ENCODE peak calls at places on chromosome 15, in six cellular contexts. One of them, this sample, is unnamed. For H3K27me3 and H3K9me3, the result is how much of the 10 kb centered on the place peaks cover.

GRCh38 chr15:83581381-83581780 is 72.5 kb upstream of the ADAMTSL3 start:
- DNase-seq in HCT116: no peak
- DNase-seq in GM23248: no peak
- DNase-seq in transverse colon: no peak
- DNase-seq in body of pancreas: no peak
- DNase-seq in esophagus muscularis mucosa: no peak
- DNase-seq in this sample: no peak

GRCh38 chr15:43329222-43329959 is 982 bp downstream of the LCMT2 start:
- DNase-seq in GM23248: peak
- DNase-seq in HCT116: no peak
- DNase-seq in body of pancreas: no peak
- DNase-seq in transverse colon: peak
- DNase-seq in esophagus muscularis mucosa: no peak
- DNase-seq in this sample: no peak

GRCh38 chr15:40043927-40044716 is 5.1 kb upstream of the SRP14 start:
- DNase-seq in transverse colon: no peak
- DNase-seq in esophagus muscularis mucosa: peak
- DNase-seq in HCT116: no peak
- DNase-seq in body of pancreas: no peak
- DNase-seq in GM23248: no peak
- DNase-seq in this sample: no peak

GRCh38 chr15:63339836-63340235 is 41.8 kb downstream of the CA12 start:
- DNase-seq in GM23248: no peak
- DNase-seq in body of pancreas: no peak
- DNase-seq in HCT116: no peak
- DNase-seq in transverse colon: no peak
- DNase-seq in esophagus muscularis mucosa: no peak
- DNase-seq in this sample: no peak

GRCh38 chr15:88890495-88890894 is 4.8 kb downstream of the HAPLN3 start:
- DNase-seq in body of pancreas: no peak
- DNase-seq in esophagus muscularis mucosa: no peak
- DNase-seq in HCT116: no peak
- DNase-seq in transverse colon: no peak
- DNase-seq in GM23248: peak
- DNase-seq in this sample: no peak

GRCh38 chr15:89625716-89626115 is 29.6 kb downstream of the KIF7 start:
- DNase-seq in transverse colon: no peak
- DNase-seq in body of pancreas: no peak
- DNase-seq in esophagus muscularis mucosa: no peak
- DNase-seq in GM23248: no peak
- DNase-seq in HCT116: no peak
- DNase-seq in this sample: no peak

GRCh38 chr15:57667171-57667924 is 39.2 kb upstream of the POLR2M start:
- DNase-seq in esophagus muscularis mucosa: peak
- DNase-seq in body of pancreas: peak
- DNase-seq in transverse colon: no peak
- DNase-seq in HCT116: no peak
- DNase-seq in GM23248: peak
- DNase-seq in this sample: no peak

GRCh38 chr15:44468713-44469385 is 41.4 kb downstream of the CTDSPL2 start:
- DNase-seq in transverse colon: no peak
- DNase-seq in esophagus muscularis mucosa: no peak
- DNase-seq in GM23248: peak
- DNase-seq in body of pancreas: no peak
- DNase-seq in HCT116: peak
- DNase-seq in this sample: no peak

GRCh38 chr15:65032823-65033537 is 3.5 kb upstream of the MTFMT start:
- DNase-seq in HCT116: peak
- DNase-seq in esophagus muscularis mucosa: no peak
- DNase-seq in transverse colon: peak
- DNase-seq in body of pancreas: peak
- DNase-seq in GM23248: peak
- DNase-seq in this sample: peak

GRCh38 chr15:57591237-57591821 is 375 bp upstream of the MYZAP start:
- DNase-seq in GM23248: no peak
- DNase-seq in esophagus muscularis mucosa: no peak
- DNase-seq in HCT116: no peak
- DNase-seq in transverse colon: no peak
- DNase-seq in body of pancreas: peak
- DNase-seq in this sample: no peak

GRCh38 chr15:20340931-20341661 is 200.5 kb downstream of the GOLGA6L6 start:
- DNase-seq in GM23248: no peak
- DNase-seq in HCT116: no peak
- DNase-seq in transverse colon: peak
- DNase-seq in body of pancreas: peak
- DNase-seq in esophagus muscularis mucosa: peak
- DNase-seq in this sample: no peak

GRCh38 chr15:62569460-62570404 is 404.6 kb upstream of the C2CD4B start:
- DNase-seq in body of pancreas: peak
- DNase-seq in HCT116: no peak
- DNase-seq in transverse colon: peak
- DNase-seq in esophagus muscularis mucosa: no peak
- DNase-seq in GM23248: peak
- DNase-seq in this sample: no peak

GRCh38 chr15:88623061-88623460 is 1.9 kb downstream of the AEN start:
- DNase-seq in GM23248: peak
- DNase-seq in HCT116: peak
- DNase-seq in transverse colon: no peak
- DNase-seq in esophagus muscularis mucosa: no peak
- DNase-seq in body of pancreas: no peak
- DNase-seq in this sample: no peak

GRCh38 chr15:56977232-56977631 is 58.8 kb downstream of the TCF12 start:
- DNase-seq in transverse colon: no peak
- DNase-seq in GM23248: no peak
- DNase-seq in esophagus muscularis mucosa: no peak
- DNase-seq in body of pancreas: no peak
- DNase-seq in HCT116: no peak
- DNase-seq in this sample: no peak

GRCh38 chr15:28098360-28098765 is 752 bp downstream of the OCA2 start:
- DNase-seq in body of pancreas: no peak
- DNase-seq in HCT116: no peak
- DNase-seq in transverse colon: no peak
- DNase-seq in esophagus muscularis mucosa: no peak
- DNase-seq in GM23248: no peak
- DNase-seq in this sample: no peak

GRCh38 chr15:28096720-28097431 is 2.2 kb downstream of the OCA2 start:
- DNase-seq in HCT116: no peak
- DNase-seq in esophagus muscularis mucosa: no peak
- DNase-seq in body of pancreas: no peak
- DNase-seq in transverse colon: no peak
- DNase-seq in GM23248: peak
- DNase-seq in this sample: no peak

GRCh38 chr15:28098766-28099554 is at the start of gene OCA2:
- DNase-seq in HCT116: no peak
- DNase-seq in GM23248: peak
- DNase-seq in body of pancreas: peak
- DNase-seq in esophagus muscularis mucosa: no peak
- DNase-seq in transverse colon: peak
- DNase-seq in this sample: no peak

GRCh38 chr15:28096411-28096719 is 2.8 kb downstream of the OCA2 start:
- DNase-seq in body of pancreas: no peak
- DNase-seq in esophagus muscularis mucosa: no peak
- DNase-seq in HCT116: no peak
- DNase-seq in GM23248: no peak
- DNase-seq in transverse colon: no peak
- DNase-seq in this sample: no peak

GRCh38 chr15:28097656-28098359 is 1.3 kb downstream of the OCA2 start:
- DNase-seq in HCT116: no peak
- DNase-seq in body of pancreas: no peak
- DNase-seq in transverse colon: no peak
- DNase-seq in GM23248: no peak
- DNase-seq in esophagus muscularis mucosa: no peak
- DNase-seq in this sample: no peak
- H3K27me3 ChIP-seq in HCT116: under half
- H3K27me3 ChIP-seq in body of pancreas: under half
- H3K27me3 ChIP-seq in transverse colon: half or more
- H3K27me3 ChIP-seq in GM23248: under half
- H3K27me3 ChIP-seq in esophagus muscularis mucosa: under half
- H3K27me3 ChIP-seq in this sample: half or more

GRCh38 chr15:25233766-25234350 is 205.0 kb downstream of the UBE3A start:
- DNase-seq in GM23248: no peak
- DNase-seq in HCT116: no peak
- DNase-seq in transverse colon: no peak
- DNase-seq in body of pancreas: no peak
- DNase-seq in esophagus muscularis mucosa: no peak
- DNase-seq in this sample: no peak
- H3K9me3 ChIP-seq in GM23248: under half
- H3K9me3 ChIP-seq in HCT116: under half
- H3K9me3 ChIP-seq in transverse colon: under half
- H3K9me3 ChIP-seq in body of pancreas: under half
- H3K9me3 ChIP-seq in esophagus muscularis mucosa: under half
- H3K9me3 ChIP-seq in this sample: under half

DNA sequence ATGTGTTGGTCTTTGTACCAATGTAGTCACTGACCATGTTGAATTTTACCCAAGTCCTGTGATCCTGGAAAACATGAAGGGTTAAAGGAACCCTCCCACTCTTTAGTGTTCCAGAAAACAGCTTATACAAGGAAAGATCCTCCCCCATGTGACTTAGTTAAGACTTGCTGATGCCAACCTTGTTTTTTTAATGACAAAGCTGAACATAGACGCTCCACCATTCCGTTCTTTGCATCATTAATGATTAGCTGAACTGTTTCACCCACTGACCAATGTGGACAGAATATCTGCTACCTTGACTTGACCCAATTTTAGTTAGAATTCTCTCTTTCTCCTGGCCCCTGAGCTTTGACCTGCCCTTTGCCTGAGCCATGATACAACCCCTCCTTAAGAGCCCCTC is 3.5 kb upstream of the WDR72 start:
- DNase-seq in esophagus muscularis mucosa: no peak
- DNase-seq in HCT116: no peak
- DNase-seq in body of pancreas: no peak
- DNase-seq in transverse colon: no peak
- DNase-seq in GM23248: no peak
- DNase-seq in this sample: no peak
- H3K27me3 ChIP-seq in esophagus muscularis mucosa: under half
- H3K27me3 ChIP-seq in HCT116: under half
- H3K27me3 ChIP-seq in body of pancreas: under half
- H3K27me3 ChIP-seq in transverse colon: under half
- H3K27me3 ChIP-seq in GM23248: under half
- H3K27me3 ChIP-seq in this sample: under half

GRCh38 chr15:25172691-25173090 is 217.9 kb downstream of the SNRPN start:
- DNase-seq in HCT116: no peak
- DNase-seq in body of pancreas: no peak
- DNase-seq in GM23248: no peak
- DNase-seq in esophagus muscularis mucosa: no peak
- DNase-seq in transverse colon: no peak
- DNase-seq in this sample: no peak

GRCh38 chr15:25171111-25171811 is 216.5 kb downstream of the SNRPN start:
- DNase-seq in body of pancreas: peak
- DNase-seq in esophagus muscularis mucosa: peak
- DNase-seq in GM23248: no peak
- DNase-seq in HCT116: no peak
- DNase-seq in transverse colon: no peak
- DNase-seq in this sample: no peak

GRCh38 chr15:25175033-25175788 is 220.4 kb downstream of the SNRPN start:
- DNase-seq in HCT116: no peak
- DNase-seq in esophagus muscularis mucosa: peak
- DNase-seq in GM23248: no peak
- DNase-seq in body of pancreas: peak
- DNase-seq in transverse colon: no peak
- DNase-seq in this sample: no peak

GRCh38 chr15:25171856-25172687 is 217.3 kb downstream of the SNRPN start:
- DNase-seq in GM23248: no peak
- DNase-seq in body of pancreas: peak
- DNase-seq in esophagus muscularis mucosa: peak
- DNase-seq in transverse colon: no peak
- DNase-seq in HCT116: no peak
- DNase-seq in this sample: no peak

GRCh38 chr15:25173241-25174028 is 218.6 kb downstream of the SNRPN start:
- DNase-seq in esophagus muscularis mucosa: no peak
- DNase-seq in GM23248: no peak
- DNase-seq in HCT116: no peak
- DNase-seq in body of pancreas: peak
- DNase-seq in transverse colon: no peak
- DNase-seq in this sample: no peak
- H3K9me3 ChIP-seq in esophagus muscularis mucosa: under half
- H3K9me3 ChIP-seq in GM23248: under half
- H3K9me3 ChIP-seq in HCT116: under half
- H3K9me3 ChIP-seq in body of pancreas: under half
- H3K9me3 ChIP-seq in transverse colon: under half
- H3K9me3 ChIP-seq in this sample: under half

GRCh38 chr15:76061700-76062099 is 1.9 kb downstream of the TMEM266 start:
- DNase-seq in esophagus muscularis mucosa: no peak
- DNase-seq in transverse colon: no peak
- DNase-seq in HCT116: no peak
- DNase-seq in body of pancreas: no peak
- DNase-seq in GM23248: no peak
- DNase-seq in this sample: no peak
- H3K27me3 ChIP-seq in esophagus muscularis mucosa: under half
- H3K27me3 ChIP-seq in transverse colon: half or more
- H3K27me3 ChIP-seq in HCT116: under half
- H3K27me3 ChIP-seq in body of pancreas: under half
- H3K27me3 ChIP-seq in GM23248: half or more
- H3K27me3 ChIP-seq in this sample: under half

GRCh38 chr15:38551720-38552627 is 12.6 kb downstream of the RASGRP1 start:
- DNase-seq in esophagus muscularis mucosa: no peak
- DNase-seq in HCT116: no peak
- DNase-seq in body of pancreas: no peak
- DNase-seq in transverse colon: no peak
- DNase-seq in GM23248: no peak
- DNase-seq in this sample: no peak

GRCh38 chr15:38553071-38553470 is 11.5 kb downstream of the RASGRP1 start:
- DNase-seq in HCT116: no peak
- DNase-seq in GM23248: no peak
- DNase-seq in body of pancreas: no peak
- DNase-seq in transverse colon: no peak
- DNase-seq in esophagus muscularis mucosa: no peak
- DNase-seq in this sample: no peak

GRCh38 chr15:38545179-38545578 is 19.4 kb downstream of the RASGRP1 start:
- DNase-seq in body of pancreas: no peak
- DNase-seq in GM23248: peak
- DNase-seq in HCT116: no peak
- DNase-seq in esophagus muscularis mucosa: peak
- DNase-seq in transverse colon: no peak
- DNase-seq in this sample: no peak

GRCh38 chr15:38547255-38547997 is 17.2 kb downstream of the RASGRP1 start:
- DNase-seq in body of pancreas: no peak
- DNase-seq in transverse colon: no peak
- DNase-seq in GM23248: peak
- DNase-seq in esophagus muscularis mucosa: peak
- DNase-seq in HCT116: no peak
- DNase-seq in this sample: no peak

GRCh38 chr15:38549222-38549621 is 15.4 kb downstream of the RASGRP1 start:
- DNase-seq in GM23248: peak
- DNase-seq in transverse colon: no peak
- DNase-seq in esophagus muscularis mucosa: no peak
- DNase-seq in HCT116: no peak
- DNase-seq in body of pancreas: no peak
- DNase-seq in this sample: no peak
- H3K9me3 ChIP-seq in GM23248: under half
- H3K9me3 ChIP-seq in transverse colon: under half
- H3K9me3 ChIP-seq in esophagus muscularis mucosa: under half
- H3K9me3 ChIP-seq in HCT116: under half
- H3K9me3 ChIP-seq in body of pancreas: under half
- H3K9me3 ChIP-seq in this sample: under half